ENCODE peak calls at places on chromosomes 2 and 18, in seven cellular contexts. One of them, this sample, is unnamed.

GRCh38 chr2:64283641-64284371 is 139.6 kb upstream of the PELI1 start:
- DNase-seq in body of pancreas: no peak
- DNase-seq in CD8-positive, alpha-beta memory T cell: no peak
- DNase-seq in uterus: peak; percentile 60
- DNase-seq in MM.1S: peak; percentile 66
- DNase-seq in fibroblast of lung: no peak
- DNase-seq in upper lobe of right lung: no peak
- DNase-seq in this sample: no peak

GRCh38 chr18:41410007-41410406 is 545.0 kb upstream of the PIK3C3 start:
- DNase-seq in body of pancreas: no peak
- DNase-seq in CD8-positive, alpha-beta memory T cell: no peak
- DNase-seq in uterus: no peak
- DNase-seq in MM.1S: no peak
- DNase-seq in fibroblast of lung: no peak
- DNase-seq in upper lobe of right lung: no peak
- DNase-seq in this sample: no peak

GRCh38 chr2:37324786-37325624 is at the start of gene PRKD3:
- DNase-seq in body of pancreas: peak; percentile 48
- DNase-seq in CD8-positive, alpha-beta memory T cell: peak; percentile 57
- DNase-seq in uterus: peak; percentile 60
- DNase-seq in MM.1S: peak; percentile 76
- DNase-seq in fibroblast of lung: peak; percentile 43
- DNase-seq in upper lobe of right lung: no peak
- DNase-seq in this sample: peak; percentile 53

GRCh38 chr2:111617299-111617803 is 266.6 kb downstream of the ANAPC1 start:
- DNase-seq in body of pancreas: no peak
- DNase-seq in CD8-positive, alpha-beta memory T cell: no peak
- DNase-seq in uterus: no peak
- DNase-seq in MM.1S: no peak
- DNase-seq in fibroblast of lung: peak; percentile 37
- DNase-seq in upper lobe of right lung: no peak
- DNase-seq in this sample: no peak

GRCh38 chr2:54740333-54740732 is 16.9 kb downstream of the EML6 start:
- DNase-seq in body of pancreas: no peak
- DNase-seq in CD8-positive, alpha-beta memory T cell: no peak
- DNase-seq in uterus: no peak
- DNase-seq in MM.1S: no peak
- DNase-seq in fibroblast of lung: peak; percentile 35
- DNase-seq in upper lobe of right lung: no peak
- DNase-seq in this sample: no peak

GRCh38 chr2:158817596-158817995 is 22.5 kb downstream of the DAPL1 start:
- DNase-seq in body of pancreas: no peak
- DNase-seq in CD8-positive, alpha-beta memory T cell: no peak
- DNase-seq in uterus: no peak
- DNase-seq in MM.1S: no peak
- DNase-seq in fibroblast of lung: no peak
- DNase-seq in upper lobe of right lung: no peak
- DNase-seq in this sample: no peak

GRCh38 chr2:204950695-204951094 is 405.4 kb downstream of the PARD3B start:
- DNase-seq in body of pancreas: no peak
- DNase-seq in CD8-positive, alpha-beta memory T cell: no peak
- DNase-seq in uterus: no peak
- DNase-seq in MM.1S: no peak
- DNase-seq in fibroblast of lung: no peak
- DNase-seq in upper lobe of right lung: no peak
- DNase-seq in this sample: no peak

GRCh38 chr18:37922162-37922561 is 356.6 kb upstream of the CELF4 start:
- DNase-seq in body of pancreas: no peak
- DNase-seq in CD8-positive, alpha-beta memory T cell: no peak
- DNase-seq in uterus: no peak
- DNase-seq in MM.1S: no peak
- DNase-seq in fibroblast of lung: no peak
- DNase-seq in upper lobe of right lung: no peak
- DNase-seq in this sample: no peak

GRCh38 chr2:107648781-107649413 is 177.8 kb upstream of the RGPD4 start:
- DNase-seq in body of pancreas: no peak
- DNase-seq in CD8-positive, alpha-beta memory T cell: no peak
- DNase-seq in uterus: no peak
- DNase-seq in MM.1S: no peak
- DNase-seq in fibroblast of lung: no peak
- DNase-seq in upper lobe of right lung: no peak
- DNase-seq in this sample: no peak

GRCh38 chr2:6992821-6993228 is 75.6 kb downstream of the RNF144A start:
- DNase-seq in body of pancreas: no peak
- DNase-seq in CD8-positive, alpha-beta memory T cell: no peak
- DNase-seq in uterus: no peak
- DNase-seq in MM.1S: no peak
- DNase-seq in fibroblast of lung: no peak
- DNase-seq in upper lobe of right lung: no peak
- DNase-seq in this sample: no peak

GRCh38 chr2:6994569-6994968 is 77.4 kb downstream of the RNF144A start:
- DNase-seq in body of pancreas: no peak
- DNase-seq in CD8-positive, alpha-beta memory T cell: no peak
- DNase-seq in uterus: no peak
- DNase-seq in MM.1S: no peak
- DNase-seq in fibroblast of lung: no peak
- DNase-seq in upper lobe of right lung: no peak
- DNase-seq in this sample: no peak

GRCh38 chr2:6990871-6991270 is 73.7 kb downstream of the RNF144A start:
- DNase-seq in body of pancreas: no peak
- DNase-seq in CD8-positive, alpha-beta memory T cell: no peak
- DNase-seq in uterus: no peak
- DNase-seq in MM.1S: no peak
- DNase-seq in fibroblast of lung: no peak
- DNase-seq in upper lobe of right lung: no peak
- DNase-seq in this sample: no peak

GRCh38 chr2:6995406-6996117 is 78.3 kb downstream of the RNF144A start:
- DNase-seq in body of pancreas: no peak
- DNase-seq in CD8-positive, alpha-beta memory T cell: no peak
- DNase-seq in uterus: no peak
- DNase-seq in MM.1S: no peak
- DNase-seq in fibroblast of lung: no peak
- DNase-seq in upper lobe of right lung: no peak
- DNase-seq in this sample: no peak

DNA sequence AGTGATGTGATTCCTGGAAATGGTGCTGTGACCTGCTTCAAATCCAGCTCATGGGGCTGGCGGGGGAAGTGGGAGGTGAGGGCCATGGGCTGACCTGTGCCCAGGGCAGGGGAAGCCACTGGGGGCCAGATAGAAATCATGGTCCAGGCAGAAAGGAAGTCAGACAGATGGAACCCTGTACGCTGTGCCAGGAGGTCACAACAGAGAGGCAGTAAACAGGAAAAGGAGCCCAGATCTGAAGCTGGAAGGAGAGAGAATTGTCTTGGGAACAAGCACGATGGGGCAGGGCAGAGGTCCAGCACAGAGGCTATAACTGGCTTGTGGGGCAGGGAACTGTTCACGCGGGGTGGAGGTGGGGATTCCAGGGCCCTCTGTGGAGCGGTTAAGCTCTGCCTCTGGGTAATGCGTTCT is 76.0 kb downstream of the RNF144A start:
- DNase-seq in body of pancreas: peak; percentile 34
- DNase-seq in CD8-positive, alpha-beta memory T cell: no peak
- DNase-seq in uterus: peak; percentile 49
- DNase-seq in MM.1S: no peak
- DNase-seq in fibroblast of lung: no peak
- DNase-seq in upper lobe of right lung: no peak
- DNase-seq in this sample: no peak
- H3K27ac ChIP-seq in body of pancreas: no peak overlapping the region
- H3K27ac ChIP-seq in CD8-positive, alpha-beta memory T cell: no peak overlapping the region
- H3K27ac ChIP-seq in uterus: peak overlapping the region; percentile 59
- H3K27ac ChIP-seq in MM.1S: no peak overlapping the region
- H3K27ac ChIP-seq in fibroblast of lung: no peak overlapping the region
- H3K27ac ChIP-seq in upper lobe of right lung: peak overlapping the region; percentile 14
- H3K27ac ChIP-seq in this sample: no peak overlapping the region

GRCh38 chr18:13826209-13826608 is 2.3 kb downstream of the MC5R start:
- DNase-seq in body of pancreas: no peak
- DNase-seq in CD8-positive, alpha-beta memory T cell: no peak
- DNase-seq in uterus: no peak
- DNase-seq in MM.1S: no peak
- DNase-seq in fibroblast of lung: no peak
- DNase-seq in upper lobe of right lung: no peak
- DNase-seq in this sample: no peak

GRCh38 chr18:13823707-13824395 is at the start of gene MC5R:
- DNase-seq in body of pancreas: peak; percentile 46
- DNase-seq in CD8-positive, alpha-beta memory T cell: peak; percentile 54
- DNase-seq in uterus: no peak
- DNase-seq in MM.1S: peak; percentile 67
- DNase-seq in fibroblast of lung: peak; percentile 21
- DNase-seq in upper lobe of right lung: peak; percentile 82
- DNase-seq in this sample: peak; percentile 84
- H3K4me3 ChIP-seq in body of pancreas: no peak within 1 kb of the TSS
- H3K4me3 ChIP-seq in CD8-positive, alpha-beta memory T cell: no peak within 1 kb of the TSS
- H3K4me3 ChIP-seq in uterus: no peak within 1 kb of the TSS
- H3K4me3 ChIP-seq in MM.1S: peak within 1 kb of the TSS; percentile 62
- H3K4me3 ChIP-seq in fibroblast of lung: peak within 1 kb of the TSS; percentile 20
- H3K4me3 ChIP-seq in upper lobe of right lung: peak within 1 kb of the TSS; percentile 51
- H3K4me3 ChIP-seq in this sample: peak within 1 kb of the TSS; percentile 26

GRCh38 chr2:120243211-120243610 is 9.4 kb upstream of the RALB start:
- DNase-seq in body of pancreas: no peak
- DNase-seq in CD8-positive, alpha-beta memory T cell: no peak
- DNase-seq in uterus: no peak
- DNase-seq in MM.1S: no peak
- DNase-seq in fibroblast of lung: no peak
- DNase-seq in upper lobe of right lung: no peak
- DNase-seq in this sample: no peak
- H3K36me3 ChIP-seq in body of pancreas: no peaks in the 10 kb centered on the region
- H3K36me3 ChIP-seq in CD8-positive, alpha-beta memory T cell: no peaks in the 10 kb centered on the region
- H3K36me3 ChIP-seq in uterus: no peaks in the 10 kb centered on the region
- H3K36me3 ChIP-seq in MM.1S: no peaks in the 10 kb centered on the region
- H3K36me3 ChIP-seq in fibroblast of lung: no peaks in the 10 kb centered on the region
- H3K36me3 ChIP-seq in upper lobe of right lung: no peaks in the 10 kb centered on the region
- H3K36me3 ChIP-seq in this sample: no peaks in the 10 kb centered on the region

GRCh38 chr2:42964444-42965081 is 172.2 kb upstream of the HAAO start:
- DNase-seq in body of pancreas: peak; percentile 71
- DNase-seq in CD8-positive, alpha-beta memory T cell: no peak
- DNase-seq in uterus: peak; percentile 65
- DNase-seq in MM.1S: no peak
- DNase-seq in fibroblast of lung: peak; percentile 98
- DNase-seq in upper lobe of right lung: no peak
- DNase-seq in this sample: peak; percentile 97
- H3K27ac ChIP-seq in body of pancreas: no peak overlapping the region
- H3K27ac ChIP-seq in CD8-positive, alpha-beta memory T cell: no peak overlapping the region
- H3K27ac ChIP-seq in uterus: peak overlapping the region; percentile 93
- H3K27ac ChIP-seq in MM.1S: no peak overlapping the region
- H3K27ac ChIP-seq in fibroblast of lung: peak overlapping the region; percentile 69
- H3K27ac ChIP-seq in upper lobe of right lung: peak overlapping the region; percentile 18
- H3K27ac ChIP-seq in this sample: no peak overlapping the region

GRCh38 chr2:42663106-42663755 is 94.8 kb downstream of the MTA3 start:
- DNase-seq in body of pancreas: peak; percentile 79
- DNase-seq in CD8-positive, alpha-beta memory T cell: peak; percentile 18
- DNase-seq in uterus: peak; percentile 49
- DNase-seq in MM.1S: peak; percentile 71
- DNase-seq in fibroblast of lung: peak; percentile 80
- DNase-seq in upper lobe of right lung: peak; percentile 77
- DNase-seq in this sample: peak; percentile 86
- H3K4me3 ChIP-seq in body of pancreas: no peak overlapping the region
- H3K4me3 ChIP-seq in CD8-positive, alpha-beta memory T cell: no peak overlapping the region
- H3K4me3 ChIP-seq in uterus: no peak overlapping the region
- H3K4me3 ChIP-seq in MM.1S: no peak overlapping the region
- H3K4me3 ChIP-seq in fibroblast of lung: no peak overlapping the region
- H3K4me3 ChIP-seq in upper lobe of right lung: no peak overlapping the region
- H3K4me3 ChIP-seq in this sample: no peak overlapping the region

GRCh38 chr2:25757906-25758305 is 84.5 kb upstream of the DTNB start:
- DNase-seq in body of pancreas: peak; percentile 17
- DNase-seq in CD8-positive, alpha-beta memory T cell: no peak
- DNase-seq in uterus: no peak
- DNase-seq in MM.1S: no peak
- DNase-seq in fibroblast of lung: no peak
- DNase-seq in upper lobe of right lung: no peak
- DNase-seq in this sample: no peak

GRCh38 chr2:25760319-25760718 is 86.9 kb upstream of the DTNB start:
- DNase-seq in body of pancreas: no peak
- DNase-seq in CD8-positive, alpha-beta memory T cell: no peak
- DNase-seq in uterus: no peak
- DNase-seq in MM.1S: no peak
- DNase-seq in fibroblast of lung: no peak
- DNase-seq in upper lobe of right lung: no peak
- DNase-seq in this sample: no peak

GRCh38 chr2:25758348-25758747 is 85.0 kb upstream of the DTNB start:
- DNase-seq in body of pancreas: no peak
- DNase-seq in CD8-positive, alpha-beta memory T cell: no peak
- DNase-seq in uterus: no peak
- DNase-seq in MM.1S: no peak
- DNase-seq in fibroblast of lung: no peak
- DNase-seq in upper lobe of right lung: no peak
- DNase-seq in this sample: no peak

GRCh38 chr2:25756444-25757022 is 83.2 kb upstream of the DTNB start:
- DNase-seq in body of pancreas: no peak
- DNase-seq in CD8-positive, alpha-beta memory T cell: no peak
- DNase-seq in uterus: no peak
- DNase-seq in MM.1S: no peak
- DNase-seq in fibroblast of lung: no peak
- DNase-seq in upper lobe of right lung: no peak
- DNase-seq in this sample: no peak
- H3K36me3 ChIP-seq in body of pancreas: peaks cover 10% of the 10 kb centered on the region
- H3K36me3 ChIP-seq in CD8-positive, alpha-beta memory T cell: peaks cover 42% of the 10 kb centered on the region
- H3K36me3 ChIP-seq in uterus: no peaks in the 10 kb centered on the region
- H3K36me3 ChIP-seq in MM.1S: peaks cover 4% of the 10 kb centered on the region
- H3K36me3 ChIP-seq in fibroblast of lung: peaks cover 2% of the 10 kb centered on the region
- H3K36me3 ChIP-seq in upper lobe of right lung: peaks cover 62% of the 10 kb centered on the region
- H3K36me3 ChIP-seq in this sample: peaks cover 37% of the 10 kb centered on the region

DNA sequence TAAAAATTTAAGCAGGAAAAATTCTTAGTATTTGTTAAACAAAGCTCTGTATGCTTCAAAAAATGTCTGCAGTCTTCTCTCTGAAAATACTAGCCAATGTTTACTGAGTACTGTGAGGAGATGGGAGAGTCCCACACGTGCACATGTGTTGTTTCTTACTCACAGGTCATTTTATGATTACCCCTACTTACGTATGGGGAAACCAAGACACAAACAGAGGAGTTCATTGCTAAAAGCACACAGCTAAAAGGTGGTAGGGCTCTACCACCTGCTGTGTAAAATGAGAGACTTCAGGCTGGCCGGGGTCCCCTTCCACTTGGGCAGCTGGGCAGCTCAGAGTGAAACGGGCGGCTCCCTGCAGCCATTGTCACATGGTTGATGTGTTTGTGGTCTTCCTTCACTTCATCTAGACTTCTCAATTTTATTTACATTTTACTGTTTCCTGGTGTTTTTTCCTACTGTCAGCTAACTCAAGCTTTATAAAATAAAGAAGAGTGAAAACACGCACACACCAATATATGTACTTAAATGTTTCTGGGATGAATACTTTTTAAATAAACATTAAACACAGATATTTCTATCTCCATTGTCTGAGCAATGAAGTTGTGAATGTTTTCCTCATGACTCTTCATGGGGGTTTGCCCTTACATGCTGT is 71.2 kb downstream of the MBP start:
- DNase-seq in body of pancreas: no peak
- DNase-seq in CD8-positive, alpha-beta memory T cell: no peak
- DNase-seq in uterus: no peak
- DNase-seq in MM.1S: no peak
- DNase-seq in fibroblast of lung: peak; percentile 58
- DNase-seq in upper lobe of right lung: no peak
- DNase-seq in this sample: no peak
- H3K27ac ChIP-seq in body of pancreas: peak overlapping the region; percentile 32
- H3K27ac ChIP-seq in CD8-positive, alpha-beta memory T cell: peak overlapping the region; percentile 73
- H3K27ac ChIP-seq in uterus: peak overlapping the region; percentile 45
- H3K27ac ChIP-seq in MM.1S: peak overlapping the region; percentile 98
- H3K27ac ChIP-seq in fibroblast of lung: no peak overlapping the region
- H3K27ac ChIP-seq in upper lobe of right lung: peak overlapping the region; percentile 84
- H3K27ac ChIP-seq in this sample: no peak overlapping the region

DNA sequence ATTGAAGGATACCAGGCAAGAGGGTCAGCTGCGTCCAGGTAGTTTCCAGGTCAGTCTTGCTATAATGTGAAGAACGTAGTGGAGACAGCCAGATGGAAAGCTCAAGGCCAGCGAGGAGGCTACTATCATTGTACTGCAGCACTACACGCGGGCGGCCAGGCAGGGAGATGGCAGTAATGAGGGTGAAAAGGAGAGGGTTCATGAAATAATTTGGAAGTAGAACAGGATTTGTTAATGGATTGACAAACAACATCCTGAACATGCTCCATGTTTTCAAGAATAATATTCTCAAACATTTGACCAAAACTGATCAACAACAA is 17.1 kb downstream of the SPIRE1 start:
- DNase-seq in body of pancreas: no peak
- DNase-seq in CD8-positive, alpha-beta memory T cell: no peak
- DNase-seq in uterus: no peak
- DNase-seq in MM.1S: no peak
- DNase-seq in fibroblast of lung: no peak
- DNase-seq in upper lobe of right lung: no peak
- DNase-seq in this sample: no peak
- H3K4me3 ChIP-seq in body of pancreas: no peak overlapping the region
- H3K4me3 ChIP-seq in CD8-positive, alpha-beta memory T cell: no peak overlapping the region
- H3K4me3 ChIP-seq in uterus: no peak overlapping the region
- H3K4me3 ChIP-seq in MM.1S: no peak overlapping the region
- H3K4me3 ChIP-seq in fibroblast of lung: no peak overlapping the region
- H3K4me3 ChIP-seq in upper lobe of right lung: no peak overlapping the region
- H3K4me3 ChIP-seq in this sample: no peak overlapping the region